ENCODE peak calls at places on chromosome 21, in ten cellular contexts. W is AG04450, K is coronary artery, R is cardiac muscle cell, L is mammary epithelial cell, C is H9, Z is upper lobe of left lung, M is IMR-90, E is fibroblast of lung, O is hepatocyte. I is an unnamed sample.

GRCh38 chr21:31948681-31949080 is 75.9 kb downstream of the HUNK start:
- DNase-seq in L (no peak), Z (no peak), M (no peak), E (no peak), O (peak; percentile 58), W (no peak), R (no peak), C (no peak), K (no peak), I (no peak)

GRCh38 chr21:32008714-32009113 is 135.9 kb downstream of the HUNK start:
- DNase-seq in W (no peak), E (no peak), M (no peak), O (no peak), L (no peak), C (no peak), K (no peak), Z (no peak), R (no peak), I (no peak)

GRCh38 chr21:35737899-35738341 is 322.4 kb downstream of the SETD4 start:
- DNase-seq in Z (no peak), E (no peak), K (no peak), W (no peak), C (no peak), L (no peak), O (no peak), R (peak; percentile 73), M (no peak), I (no peak)

GRCh38 chr21:32094792-32095191 is 184.1 kb downstream of the MIS18A start:
- DNase-seq in K (no peak), Z (no peak), O (no peak), E (peak; percentile 6), M (peak; percentile 46), W (no peak), R (peak; percentile 40), L (no peak), C (peak; percentile 45), I (no peak)

GRCh38 chr21:24208562-24209260 is 1398.6 kb downstream of the MRPL39 start:
- DNase-seq in E (no peak), C (no peak), M (no peak), W (no peak), R (no peak), L (no peak), O (no peak), K (no peak), Z (peak; percentile 70), I (no peak)

GRCh38 chr21:14863745-14864210 is 201.0 kb downstream of the NRIP1 start:
- DNase-seq in C (no peak), M (peak; percentile 57), E (peak; percentile 35), K (no peak), Z (no peak), W (no peak), R (peak; percentile 63), L (no peak), O (peak; percentile 56), I (no peak)

GRCh38 chr21:18493420-18493819 is 89.8 kb upstream of the TMPRSS15 start:
- DNase-seq in O (peak; percentile 12), M (no peak), E (peak; percentile 28), W (no peak), Z (no peak), K (no peak), C (no peak), L (peak; percentile 1), R (no peak), I (peak; percentile 66)

GRCh38 chr21:34813266-34813886 is 144.6 kb downstream of the CLIC6 start:
- DNase-seq in L (peak; percentile 98), M (peak; percentile 90), R (peak; percentile 81), C (no peak), Z (no peak), W (peak; percentile 48), K (no peak), E (peak; percentile 86), O (no peak), I (peak; percentile 90)

GRCh38 chr21:14945176-14945575 is 119.6 kb downstream of the NRIP1 start:
- DNase-seq in L (no peak), E (no peak), Z (no peak), O (no peak), W (no peak), K (no peak), M (no peak), R (no peak), C (no peak), I (no peak)

GRCh38 chr21:25735895-25736597 is 1.3 kb downstream of the GABPA start:
- DNase-seq in W (no peak), M (peak; percentile 42), O (peak; percentile 59), L (peak; percentile 15), C (no peak), R (peak; percentile 42), Z (no peak), K (no peak), E (peak; percentile 54), I (no peak)

GRCh38 chr21:19198801-19199200 is 795.2 kb upstream of the TMPRSS15 start:
- DNase-seq in C (no peak), R (no peak), E (no peak), O (no peak), Z (no peak), M (no peak), W (no peak), L (no peak), K (no peak), I (peak; percentile 5)

GRCh38 chr21:44765231-44766013 is 36.2 kb downstream of the UBE2G2 start:
- DNase-seq in Z (peak; percentile 60), O (no peak), L (peak; percentile 60), M (no peak), R (peak; percentile 47), K (peak; percentile 67), W (no peak), C (no peak), E (no peak), I (peak; percentile 45)

GRCh38 chr21:15731243-15731613 is 1.4 kb downstream of the USP25 start:
- DNase-seq in C (no peak), Z (no peak), K (no peak), O (no peak), R (no peak), W (no peak), M (no peak), E (peak; percentile 30), L (peak; percentile 51), I (peak; percentile 64)

GRCh38 chr21:45993210-45994085 is 11.9 kb downstream of the COL6A1 start:
- DNase-seq in Z (peak; percentile 72), R (no peak), C (peak; percentile 25), E (no peak), W (no peak), K (peak; percentile 85), L (no peak), O (no peak), M (no peak), I (no peak)
- H3K27ac ChIP-seq in Z (peak overlapping the region; percentile 48), R (no peak overlapping the region), C (no peak overlapping the region), E (peak overlapping the region; percentile 34), W (peak overlapping the region; percentile 39), K (peak overlapping the region; percentile 94), L (no peak overlapping the region), O (no peak overlapping the region), M (peak overlapping the region; percentile 22), I (no peak overlapping the region)

GRCh38 chr21:38806942-38807284 is 1.2 kb downstream of the ETS2 start:
- DNase-seq in L (no peak), O (no peak), E (no peak), W (no peak), Z (no peak), M (peak; percentile 49), K (no peak), C (no peak), R (no peak), I (no peak)

GRCh38 chr21:38806153-38806941 is 618 bp downstream of the ETS2 start:
- DNase-seq in O (no peak), K (peak; percentile 80), Z (peak; percentile 90), W (no peak), L (no peak), M (no peak), R (no peak), C (no peak), E (no peak), I (no peak)

GRCh38 chr21:38804617-38805281 is 980 bp upstream of the ETS2 start:
- DNase-seq in M (peak; percentile 54), L (no peak), O (peak; percentile 88), K (peak; percentile 87), C (peak; percentile 61), E (peak; percentile 61), Z (peak; percentile 93), R (peak; percentile 61), W (no peak), I (no peak)

GRCh38 chr21:38804030-38804616 is 1.6 kb upstream of the ETS2 start:
- DNase-seq in C (no peak), L (no peak), R (no peak), Z (no peak), E (peak; percentile 44), W (no peak), O (no peak), M (peak; percentile 60), K (peak; percentile 73), I (no peak)

GRCh38 chr21:38805282-38806152 is at the start of gene ETS2:
- DNase-seq in W (peak; percentile 80), Z (peak; percentile 97), L (peak; percentile 92), K (peak; percentile 95), E (peak; percentile 96), C (peak; percentile 90), R (peak; percentile 98), M (peak; percentile 92), O (peak; percentile 96), I (peak; percentile 72)
- H3K27ac ChIP-seq in W (peak within 1 kb of the TSS; percentile 41), Z (peak within 1 kb of the TSS; percentile 98), L (peak within 1 kb of the TSS; percentile 90), K (peak within 1 kb of the TSS; percentile 96), E (peak within 1 kb of the TSS; percentile 83), C (no peak within 1 kb of the TSS), R (peak within 1 kb of the TSS; percentile 65), M (peak within 1 kb of the TSS; percentile 91), O (peak within 1 kb of the TSS; percentile 97), I (peak within 1 kb of the TSS; percentile 94)

GRCh38 chr21:38815060-38815405 is 9.3 kb downstream of the ETS2 start:
- DNase-seq in W (no peak), Z (no peak), C (no peak), E (no peak), O (no peak), R (no peak), M (peak; percentile 95), K (no peak), L (peak; percentile 48), I (no peak)
- H3K27ac ChIP-seq in W (no peak overlapping the region), Z (peak overlapping the region; percentile 98), C (no peak overlapping the region), E (no peak overlapping the region), O (peak overlapping the region; percentile 39), R (no peak overlapping the region), M (no peak overlapping the region), K (no peak overlapping the region), L (no peak overlapping the region), I (peak overlapping the region; percentile 67)

GRCh38 chr21:42513151-42513984 is at the start of gene SLC37A1:
- DNase-seq in L (no peak), K (peak; percentile 75), Z (peak; percentile 92), E (no peak), R (no peak), W (no peak), O (peak; percentile 77), C (peak; percentile 65), M (no peak), I (peak; percentile 29)

GRCh38 chr21:42512346-42513034 is 1.2 kb upstream of the SLC37A1 start:
- DNase-seq in O (no peak), K (peak; percentile 53), Z (no peak), C (no peak), R (no peak), L (no peak), E (no peak), W (no peak), M (no peak), I (no peak)

GRCh38 chr21:42513985-42514882 is 582 bp downstream of the SLC37A1 start:
- DNase-seq in W (no peak), C (peak; percentile 81), K (peak; percentile 77), R (peak; percentile 25), O (peak; percentile 69), E (no peak), Z (peak; percentile 92), L (peak; percentile 39), M (no peak), I (peak; percentile 38)

GRCh38 chr21:42515708-42516502 is 2.3 kb downstream of the SLC37A1 start:
- DNase-seq in R (no peak), W (no peak), O (peak; percentile 65), K (peak; percentile 52), M (no peak), C (no peak), E (no peak), L (no peak), Z (no peak), I (peak; percentile 41)

GRCh38 chr21:42514883-42515228 is 1.2 kb downstream of the SLC37A1 start:
- DNase-seq in M (no peak), O (no peak), R (no peak), L (no peak), C (no peak), E (no peak), W (no peak), Z (no peak), K (no peak), I (no peak)
- H3K27ac ChIP-seq in M (no peak overlapping the region), O (peak overlapping the region; percentile 75), R (no peak overlapping the region), L (no peak overlapping the region), C (peak overlapping the region; percentile 70), E (no peak overlapping the region), W (no peak overlapping the region), Z (peak overlapping the region; percentile 92), K (peak overlapping the region; percentile 80), I (no peak overlapping the region)